ENCODE peak calls at places on chromosomes 2 and 18, in four cellular contexts. B is Panc1, O is NT2/D1, T is mesenchymal stem cell. Z is an unnamed sample. For H3K4me1, the result is how much of the 10 kb centered on the place peaks cover.

GRCh38 chr18:26489191-26489590 is 59.2 kb downstream of the KCTD1 start:
- DNase-seq in T (no peak), B (no peak), O (no peak), Z (no peak)

GRCh38 chr18:26978812-26979341 is 113.4 kb upstream of the AQP4 start:
- DNase-seq in T (no peak), B (no peak), O (no peak), Z (no peak)

GRCh38 chr2:224885836-224886547 is 156.3 kb downstream of the DOCK10 start:
- DNase-seq in B (no peak), T (peak), O (no peak), Z (no peak)

GRCh38 chr2:156182132-156182531 is 150.4 kb downstream of the NR4A2 start:
- DNase-seq in O (no peak), T (no peak), B (no peak), Z (no peak)

GRCh38 chr2:241851325-241852115 is 7.2 kb downstream of the PDCD1 start:
- DNase-seq in O (no peak), B (no peak), T (no peak), Z (no peak)

GRCh38 chr2:147364597-147364996 is 480.2 kb upstream of the ACVR2A start:
- DNase-seq in B (no peak), O (no peak), T (no peak), Z (no peak)

GRCh38 chr2:173881886-173882285 is 83.3 kb downstream of the SP3 start:
- DNase-seq in B (no peak), T (no peak), O (no peak), Z (no peak)

GRCh38 chr18:28115149-28115550 is 61.8 kb downstream of the CDH2 start:
- DNase-seq in T (peak), O (no peak), B (no peak), Z (no peak)

GRCh38 chr2:217987391-217987790 is 15.4 kb downstream of the TNS1 start:
- DNase-seq in B (no peak), T (no peak), O (no peak), Z (no peak)

GRCh38 chr18:54712758-54713157 is 115.5 kb upstream of the RAB27B start:
- DNase-seq in T (no peak), O (no peak), B (no peak), Z (no peak)

GRCh38 chr2:31414601-31415241 is at the start of gene XDH:
- DNase-seq in T (no peak), B (no peak), O (no peak), Z (no peak)

GRCh38 chr2:24667542-24667941 is 125.6 kb downstream of the PTRHD1 start:
- DNase-seq in O (no peak), T (no peak), B (no peak), Z (no peak)

GRCh38 chr2:25226827-25227226 is 58.4 kb upstream of the POMC start:
- DNase-seq in B (no peak), O (no peak), T (no peak), Z (no peak)

GRCh38 chr18:3388980-3389379 is 61.0 kb upstream of the TGIF1 start:
- DNase-seq in B (no peak), T (no peak), O (no peak), Z (no peak)

GRCh38 chr18:12287684-12288405 is 20.2 kb upstream of the TUBB6 start:
- DNase-seq in B (no peak), T (peak), O (no peak), Z (no peak)

GRCh38 chr2:46363535-46364170 is 66.4 kb downstream of the EPAS1 start:
- DNase-seq in O (no peak), B (no peak), T (peak), Z (no peak)

GRCh38 chr2:71008342-71008741 is 13.7 kb upstream of the TEX261 start:
- DNase-seq in O (no peak), T (no peak), B (no peak), Z (no peak)

GRCh38 chr2:27903649-27904544 is 13.4 kb downstream of the BABAM2 start:
- DNase-seq in O (no peak), T (peak), B (no peak), Z (no peak)

GRCh38 chr2:226474131-226474530 is 325.5 kb downstream of the IRS1 start:
- DNase-seq in B (no peak), T (no peak), O (no peak), Z (no peak)

GRCh38 chr2:192267484-192267883 is 72.8 kb upstream of the TMEFF2 start:
- DNase-seq in O (no peak), T (peak), B (peak), Z (no peak)

GRCh38 chr18:49519041-49519971 is 32.3 kb upstream of the C18orf32 start:
- DNase-seq in O (no peak), B (no peak), T (no peak), Z (no peak)

GRCh38 chr2:127569274-127570065 is 34.0 kb downstream of the MYO7B start:
- DNase-seq in B (no peak), T (no peak), O (no peak), Z (no peak)

GRCh38 chr2:239991689-239992314 is 33.3 kb downstream of the NDUFA10 start:
- DNase-seq in O (peak), T (peak), B (peak), Z (peak)

GRCh38 chr2:45024600-45025291 is 15.5 kb upstream of the SIX2 start:
- DNase-seq in T (peak), O (peak), B (peak), Z (no peak)

GRCh38 chr2:107804608-107805498 is 21.8 kb upstream of the RGPD4 start:
- DNase-seq in O (no peak), B (no peak), T (no peak), Z (no peak)

GRCh38 chr18:61127714-61128485 is 205.3 kb upstream of the CDH20 start:
- DNase-seq in B (no peak), O (no peak), T (no peak), Z (no peak)

GRCh38 chr2:96788393-96789244 is 27.4 kb upstream of the CNNM3 start:
- DNase-seq in B (no peak), O (no peak), T (peak), Z (no peak)

GRCh38 chr2:45119038-45119437 is 109.8 kb upstream of the SIX2 start:
- DNase-seq in O (no peak), B (peak), T (peak), Z (no peak)

GRCh38 chr2:150520887-150521664 is 33.6 kb upstream of the RND3 start:
- DNase-seq in O (no peak), B (no peak), T (peak), Z (no peak)

GRCh38 chr2:57943271-57943670 is 103.3 kb upstream of the VRK2 start:
- DNase-seq in B (no peak), O (no peak), T (peak), Z (no peak)

GRCh38 chr18:71598374-71598773 is 945.8 kb downstream of the CBLN2 start:
- DNase-seq in O (no peak), T (no peak), B (no peak), Z (no peak)

GRCh38 chr2:161068670-161069069 is 91.6 kb upstream of the TANK start:
- DNase-seq in B (no peak), O (no peak), T (peak), Z (no peak)

GRCh38 chr2:222423186-222423585 is 1.2 kb upstream of the SGPP2 start:
- DNase-seq in B (no peak), T (no peak), O (no peak), Z (no peak)
- H3K4me3 ChIP-seq in B (no peak), T (no peak), O (no peak), Z (no peak)

DNA sequence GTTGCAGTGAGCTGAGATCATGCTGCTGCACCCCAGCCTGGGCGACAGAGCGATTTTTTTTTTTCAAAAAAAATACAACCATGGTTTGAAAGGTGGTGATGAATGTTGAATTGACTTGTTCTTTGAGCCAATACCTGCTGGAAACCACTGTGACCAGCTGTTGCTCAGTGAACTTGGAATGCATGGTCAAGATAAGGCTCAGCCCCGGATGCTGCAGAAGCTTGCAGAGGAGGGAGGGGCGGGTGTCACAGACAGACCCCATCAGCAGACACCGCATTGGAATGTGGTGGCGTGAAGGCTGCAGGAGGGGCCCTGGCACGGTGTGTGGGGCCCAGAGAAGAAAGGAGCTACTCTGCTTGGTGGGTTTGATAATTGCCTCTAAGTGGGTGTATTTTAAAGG is 91.6 kb downstream of the ITGB1BP1 start:
- DNase-seq in B (no peak), T (peak), O (no peak), Z (no peak)
- H3K4me1 ChIP-seq in B (under half), T (under half), O (under half), Z (under half)

GRCh38 chr18:75317723-75318122 is 107.1 kb downstream of the TSHZ1 start:
- DNase-seq in T (no peak), B (no peak), O (no peak), Z (no peak)

GRCh38 chr18:75314606-75315005 is 104.0 kb downstream of the TSHZ1 start:
- DNase-seq in O (no peak), B (no peak), T (no peak), Z (no peak)

GRCh38 chr18:75319905-75320304 is 107.6 kb downstream of the SMIM21 start:
- DNase-seq in B (no peak), T (no peak), O (no peak), Z (no peak)

GRCh38 chr18:75316826-75317225 is 106.2 kb downstream of the TSHZ1 start:
- DNase-seq in O (no peak), B (no peak), T (no peak), Z (no peak)

GRCh38 chr18:75317300-75317699 is 106.7 kb downstream of the TSHZ1 start:
- DNase-seq in B (no peak), O (no peak), T (no peak), Z (no peak)
- H3K4me3 ChIP-seq in B (no peak), O (no peak), T (no peak), Z (no peak)

GRCh38 chr2:207042155-207042554 is 102.8 kb downstream of the CPO start:
- DNase-seq in B (no peak), O (no peak), T (peak), Z (no peak)

GRCh38 chr2:207041279-207041678 is 102.0 kb downstream of the CPO start:
- DNase-seq in B (no peak), O (no peak), T (no peak), Z (no peak)

GRCh38 chr2:207039225-207039624 is 99.9 kb downstream of the CPO start:
- DNase-seq in B (no peak), O (no peak), T (no peak), Z (no peak)

GRCh38 chr2:207041753-207042152 is 102.4 kb downstream of the CPO start:
- DNase-seq in T (no peak), B (no peak), O (no peak), Z (no peak)

DNA sequence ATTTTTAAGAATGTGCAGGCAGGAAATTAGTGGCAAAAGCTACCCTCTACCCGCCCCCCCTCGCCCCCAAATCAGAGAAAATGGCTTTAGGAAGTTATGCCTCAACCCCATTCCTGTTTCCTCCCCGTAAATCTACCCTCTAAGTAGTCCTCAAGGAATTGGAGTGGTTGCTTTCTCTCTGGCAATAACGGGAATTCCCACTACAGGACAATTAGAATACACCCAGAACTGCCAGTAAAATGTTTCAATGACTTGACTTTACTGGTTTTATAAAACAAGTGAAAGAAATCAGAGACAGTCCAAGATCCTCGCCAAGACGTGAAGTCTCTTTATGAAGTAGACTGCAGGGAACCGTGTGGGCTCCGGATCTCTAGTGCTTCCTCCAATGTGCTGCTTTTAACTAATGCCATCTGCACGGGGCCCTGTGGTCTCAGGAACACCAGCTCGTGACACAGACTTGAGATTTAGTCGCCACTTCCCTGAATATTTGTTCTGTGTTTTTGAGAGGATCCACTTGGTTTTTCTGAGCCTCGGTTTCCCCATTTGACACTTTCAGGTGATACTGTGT is 101.4 kb downstream of the CPO start:
- DNase-seq in O (no peak), T (peak), B (no peak), Z (no peak)
- H3K4me1 ChIP-seq in O (under half), T (under half), B (under half), Z (under half)

GRCh38 chr2:101386599-101387150 is 628 bp downstream of the CREG2 start:
- DNase-seq in O (no peak), B (no peak), T (no peak), Z (no peak)
- H3K4me3 ChIP-seq in O (peak), B (peak), T (peak), Z (peak)

GRCh38 chr2:65003037-65003436 is 13.8 kb downstream of the SLC1A4 start:
- DNase-seq in B (no peak), O (no peak), T (no peak), Z (no peak)

GRCh38 chr2:64999754-65000153 is 10.6 kb downstream of the SLC1A4 start:
- DNase-seq in T (no peak), O (no peak), B (no peak), Z (no peak)

GRCh38 chr2:64998658-64999061 is 9.5 kb downstream of the SLC1A4 start:
- DNase-seq in B (no peak), T (peak), O (no peak), Z (no peak)

GRCh38 chr2:64996914-64997313 is 7.7 kb downstream of the SLC1A4 start:
- DNase-seq in T (peak), B (no peak), O (no peak), Z (no peak)

GRCh38 chr2:65000619-65001018 is 11.4 kb downstream of the SLC1A4 start:
- DNase-seq in T (no peak), O (no peak), B (no peak), Z (no peak)
- H3K4me1 ChIP-seq in T (under half), O (under half), B (under half), Z (under half)

GRCh38 chr2:216634317-216635148 is 1.3 kb downstream of the IGFBP2 start:
- DNase-seq in T (peak), O (no peak), B (no peak), Z (no peak)

GRCh38 chr2:216635171-216635570 is 2.0 kb downstream of the IGFBP2 start:
- DNase-seq in O (no peak), T (peak), B (no peak), Z (no peak)

GRCh38 chr2:216636570-216637450 is 3.6 kb downstream of the IGFBP2 start:
- DNase-seq in O (no peak), T (peak), B (peak), Z (no peak)

GRCh38 chr2:216635701-216636541 is 2.7 kb downstream of the IGFBP2 start:
- DNase-seq in O (no peak), T (peak), B (no peak), Z (no peak)

GRCh38 chr2:216637472-216637871 is 4.3 kb downstream of the IGFBP2 start:
- DNase-seq in T (no peak), B (no peak), O (no peak), Z (no peak)
- H3K4me3 ChIP-seq in T (no peak), B (no peak), O (no peak), Z (no peak)

GRCh38 chr2:86001326-86001725 is 104.4 kb downstream of the POLR1A start:
- DNase-seq in T (no peak), B (no peak), O (no peak), Z (no peak)
- H3K4me1 ChIP-seq in T (under half), B (under half), O (under half), Z (under half)